ENCODE peak calls at places on chromosomes 16 and 17, in nine cellular contexts. A is stomach; H is tibial nerve; P is adrenal gland; L is esophagus squamous epithelium; U is ovary; K is CD8-positive, alpha-beta T cell; W is fibroblast of lung; R is thoracic aorta. G is an unnamed sample.

GRCh38 chr17:9271989-9272388 is 250.7 kb downstream of the NTN1 start:
- DNase-seq in A (no peak), H (no peak), P (peak; percentile 68), L (no peak), U (no peak), K (no peak), W (no peak), R (no peak), G (no peak)

GRCh38 chr16:84369105-84369504 is 767 bp downstream of the ATP2C2 start:
- DNase-seq in A (no peak), H (no peak), P (no peak), L (no peak), U (no peak), K (no peak), W (no peak), R (no peak), G (no peak)

GRCh38 chr17:70390059-70390458 is 220.7 kb downstream of the KCNJ2 start:
- DNase-seq in A (no peak), H (no peak), P (no peak), L (no peak), U (no peak), K (no peak), W (no peak), R (no peak), G (no peak)

GRCh38 chr16:85151603-85152413 is 39.5 kb upstream of the CIBAR2 start:
- DNase-seq in A (peak; percentile 72), H (peak; percentile 45), P (peak; percentile 81), L (no peak), U (peak; percentile 84), K (no peak), W (peak; percentile 83), R (peak; percentile 84), G (peak; percentile 42)

GRCh38 chr16:53433930-53434435 is 288 bp upstream of the RBL2 start:
- DNase-seq in A (no peak), H (peak; percentile 59), P (peak; percentile 86), L (no peak), U (peak; percentile 84), K (no peak), W (no peak), R (no peak), G (peak; percentile 88)

GRCh38 chr16:25023541-25023940 is 8.4 kb upstream of the ARHGAP17 start:
- DNase-seq in A (no peak), H (no peak), P (no peak), L (no peak), U (no peak), K (no peak), W (no peak), R (no peak), G (no peak)

GRCh38 chr17:73359987-73360410 is 48.2 kb upstream of the CDC42EP4 start:
- DNase-seq in A (peak; percentile 93), H (no peak), P (no peak), L (no peak), U (no peak), K (no peak), W (no peak), R (no peak), G (no peak)

GRCh38 chr17:32970281-32970680 is 21.4 kb upstream of the SPACA3 start:
- DNase-seq in A (no peak), H (no peak), P (no peak), L (no peak), U (no peak), K (no peak), W (peak; percentile 40), R (no peak), G (no peak)

GRCh38 chr17:5640726-5641125 is 56.4 kb upstream of the NLRP1 start:
- DNase-seq in A (no peak), H (no peak), P (no peak), L (no peak), U (no peak), K (no peak), W (no peak), R (no peak), G (no peak)

GRCh38 chr16:54931041-54931756 is 534 bp downstream of the IRX5 start:
- DNase-seq in A (no peak), H (no peak), P (no peak), L (no peak), U (peak; percentile 34), K (no peak), W (peak; percentile 53), R (no peak), G (peak; percentile 67)

GRCh38 chr16:50699345-50700159 is 6.1 kb downstream of the NOD2 start:
- DNase-seq in A (no peak), H (no peak), P (no peak), L (no peak), U (no peak), K (no peak), W (no peak), R (no peak), G (no peak)

GRCh38 chr16:48317614-48318013 is 67.6 kb downstream of the SIAH1 start:
- DNase-seq in A (no peak), H (no peak), P (no peak), L (no peak), U (no peak), K (no peak), W (peak; percentile 89), R (no peak), G (peak; percentile 14)

GRCh38 chr16:89104930-89105571 is 11.4 kb downstream of the ACSF3 start:
- DNase-seq in A (no peak), H (no peak), P (no peak), L (no peak), U (no peak), K (no peak), W (no peak), R (no peak), G (no peak)

GRCh38 chr17:50171371-50172071 is 5.7 kb downstream of the SGCA start:
- DNase-seq in A (no peak), H (no peak), P (no peak), L (no peak), U (no peak), K (no peak), W (no peak), R (no peak), G (no peak)

GRCh38 chr16:85798901-85799496 is 345 bp downstream of the EMC8 start:
- DNase-seq in A (no peak), H (no peak), P (no peak), L (no peak), U (no peak), K (peak; percentile 26), W (peak; percentile 44), R (no peak), G (no peak)

DNA sequence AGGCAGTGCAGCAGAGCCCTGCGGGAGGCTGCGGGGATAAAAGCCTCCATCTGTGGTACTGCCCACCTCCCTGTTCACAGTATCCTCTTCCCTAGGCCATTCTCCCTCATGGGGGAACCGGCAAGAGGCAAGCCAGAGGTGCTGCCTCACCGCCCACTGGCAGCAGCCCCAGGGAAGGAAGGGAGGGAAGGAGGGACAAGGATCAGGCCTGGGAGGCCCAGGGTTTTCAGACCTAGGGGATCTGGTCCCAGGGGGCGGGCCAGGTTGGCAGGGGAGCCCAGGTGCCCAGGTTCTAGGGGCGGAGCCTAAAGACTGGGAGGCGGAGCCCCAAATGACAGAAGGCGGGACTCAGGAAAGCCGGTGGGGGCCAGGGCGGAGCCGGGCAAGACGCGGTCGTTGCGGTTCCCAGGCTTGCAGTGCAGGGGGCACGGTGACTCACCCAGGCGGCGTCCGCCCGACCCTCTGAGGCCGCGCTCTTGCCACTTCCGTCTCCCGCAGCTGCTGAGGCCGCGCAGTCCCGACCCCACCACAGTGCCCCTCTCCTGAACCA is 3.0 kb upstream of the MTMR4 start:
- DNase-seq in A (no peak), H (no peak), P (no peak), L (no peak), U (no peak), K (no peak), W (no peak), R (no peak), G (no peak)
- H3K4me1 ChIP-seq in A (peaks cover 46% of the 10 kb centered on the region), H (peaks cover 32% of the 10 kb centered on the region), P (peaks cover 58% of the 10 kb centered on the region), L (peaks cover 36% of the 10 kb centered on the region), U (peaks cover 14% of the 10 kb centered on the region), K (peaks cover 40% of the 10 kb centered on the region), W (peaks cover 7% of the 10 kb centered on the region), R (peaks cover 20% of the 10 kb centered on the region), G (peaks cover 20% of the 10 kb centered on the region)

GRCh38 chr16:82761858-82762257 is 135.1 kb downstream of the CDH13 start:
- DNase-seq in A (no peak), H (no peak), P (no peak), L (no peak), U (no peak), K (no peak), W (peak; percentile 50), R (no peak), G (no peak)
- H3K27ac ChIP-seq in A (no peak overlapping the region), H (no peak overlapping the region), P (no peak overlapping the region), L (peak overlapping the region; percentile 2), U (no peak overlapping the region), K (no peak overlapping the region), W (no peak overlapping the region), R (peak overlapping the region; percentile 71), G (no peak overlapping the region)

DNA sequence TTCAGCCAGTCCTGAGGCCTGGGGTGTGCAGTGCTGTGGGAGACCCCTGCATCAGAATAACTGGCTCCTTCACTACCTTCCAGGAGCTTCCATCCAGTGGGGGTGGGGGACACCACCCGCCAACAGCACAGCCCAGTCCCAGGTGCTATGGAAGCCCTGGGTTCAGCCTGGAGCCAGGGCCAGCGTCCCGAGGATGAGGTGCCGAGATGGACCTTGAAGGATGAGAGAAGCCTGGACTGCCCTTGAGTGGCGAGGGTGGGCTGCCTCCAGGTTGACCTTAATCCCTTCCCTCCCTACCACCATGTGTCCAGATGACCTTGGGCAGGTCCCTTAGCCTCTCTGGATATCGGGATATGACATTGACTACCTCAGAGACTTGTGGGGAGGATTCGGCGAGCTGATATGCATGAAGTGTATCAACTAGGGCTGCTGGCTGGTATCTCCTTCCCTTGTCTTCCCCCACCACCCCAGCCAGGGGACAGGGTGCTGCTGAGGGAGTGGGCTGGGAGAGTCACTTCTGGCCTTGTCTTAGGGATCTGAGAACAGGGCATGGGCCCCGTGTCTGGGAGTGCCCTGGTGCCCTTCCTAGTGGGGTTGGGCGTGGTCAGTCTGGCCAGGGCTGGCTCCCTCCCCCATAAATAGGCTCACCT is 14.2 kb upstream of the LASP1NB start:
- DNase-seq in A (no peak), H (no peak), P (peak; percentile 9), L (no peak), U (peak; percentile 14), K (no peak), W (no peak), R (no peak), G (no peak)
- H3K4me1 ChIP-seq in A (peaks cover 57% of the 10 kb centered on the region), H (peaks cover 26% of the 10 kb centered on the region), P (peaks cover 23% of the 10 kb centered on the region), L (peaks cover 33% of the 10 kb centered on the region), U (peaks cover 36% of the 10 kb centered on the region), K (peaks cover 22% of the 10 kb centered on the region), W (peaks cover 21% of the 10 kb centered on the region), R (peaks cover 14% of the 10 kb centered on the region), G (no peaks in the 10 kb centered on the region)

GRCh38 chr17:55741353-55741700 is 9.5 kb upstream of the PCTP start:
- DNase-seq in A (no peak), H (no peak), P (no peak), L (no peak), U (no peak), K (no peak), W (no peak), R (no peak), G (no peak)

GRCh38 chr17:55742272-55743102 is 8.4 kb upstream of the PCTP start:
- DNase-seq in A (no peak), H (no peak), P (no peak), L (no peak), U (no peak), K (no peak), W (no peak), R (no peak), G (no peak)

GRCh38 chr17:55740515-55741352 is 10.1 kb upstream of the PCTP start:
- DNase-seq in A (no peak), H (no peak), P (no peak), L (no peak), U (no peak), K (no peak), W (no peak), R (no peak), G (no peak)

GRCh38 chr17:55745258-55745657 is 5.6 kb upstream of the PCTP start:
- DNase-seq in A (no peak), H (no peak), P (no peak), L (no peak), U (no peak), K (no peak), W (no peak), R (no peak), G (no peak)

GRCh38 chr17:55743103-55743679 is 7.7 kb upstream of the PCTP start:
- DNase-seq in A (peak; percentile 46), H (no peak), P (peak; percentile 63), L (no peak), U (no peak), K (no peak), W (peak; percentile 51), R (no peak), G (no peak)
- H3K27ac ChIP-seq in A (no peak overlapping the region), H (no peak overlapping the region), P (no peak overlapping the region), L (no peak overlapping the region), U (no peak overlapping the region), K (no peak overlapping the region), W (no peak overlapping the region), R (no peak overlapping the region), G (no peak overlapping the region)